ENCODE peak calls at places on chromosomes 1 and 21, in seven cellular contexts. G is HCT116; O is thyroid gland; U is foreskin keratinocyte; K is left ventricle myocardium inferior; M is A549; X is CD4-positive, CD25-positive, alpha-beta regulatory T cell. W is an unnamed sample.
A peak's percentile ranks its signal among the peaks of the same experiment; 100 is the strongest.

GRCh38 chr1:8970870-8971337 is 25.2 kb downstream of the CA6 start:
- DNase-seq in G (no peak), O (no peak), U (no peak), K (no peak), M (no peak), X (no peak), W (no peak)

GRCh38 chr1:227900571-227901051 is 47.1 kb downstream of the WNT9A start:
- DNase-seq in G (no peak), O (no peak), U (no peak), K (peak; percentile 2), M (no peak), X (no peak), W (no peak)

GRCh38 chr1:70194601-70195000 is 10.8 kb downstream of the LRRC40 start:
- DNase-seq in G (no peak), O (no peak), U (no peak), K (no peak), M (no peak), X (no peak), W (no peak)

GRCh38 chr21:36678538-36678937 is 20.4 kb upstream of the SIM2 start:
- DNase-seq in G (no peak), O (no peak), U (no peak), K (no peak), M (no peak), X (no peak), W (no peak)

GRCh38 chr1:11882814-11883538 is 24.2 kb upstream of the NPPB start:
- DNase-seq in G (no peak), O (peak; percentile 31), U (no peak), K (peak; percentile 90), M (no peak), X (no peak), W (no peak)

GRCh38 chr1:21597754-21598153 is 71.4 kb downstream of the RAP1GAP start:
- DNase-seq in G (no peak), O (no peak), U (no peak), K (no peak), M (no peak), X (no peak), W (no peak)

GRCh38 chr1:161908264-161908663 is 115.4 kb downstream of the OLFML2B start:
- DNase-seq in G (no peak), O (no peak), U (no peak), K (no peak), M (no peak), X (no peak), W (no peak)

GRCh38 chr1:41387667-41388091 is 26.4 kb downstream of the FOXO6 start:
- DNase-seq in G (no peak), O (peak; percentile 94), U (no peak), K (peak; percentile 87), M (no peak), X (no peak), W (peak; percentile 66)

GRCh38 chr1:99207216-99207615 is 57.1 kb upstream of the PLPPR4 start:
- DNase-seq in G (no peak), O (no peak), U (no peak), K (no peak), M (no peak), X (no peak), W (no peak)

GRCh38 chr1:55443175-55443933 is 228.2 kb upstream of the USP24 start:
- DNase-seq in G (peak; percentile 60), O (peak; percentile 36), U (peak; percentile 52), K (peak; percentile 72), M (peak; percentile 33), X (no peak), W (no peak)

GRCh38 chr1:150186789-150187559 is 37.3 kb downstream of the PLEKHO1 start:
- DNase-seq in G (peak; percentile 38), O (no peak), U (peak; percentile 54), K (no peak), M (peak; percentile 53), X (peak; percentile 5), W (no peak)

GRCh38 chr1:2802421-2802961 is 998 bp upstream of the TTC34 start:
- DNase-seq in G (no peak), O (no peak), U (no peak), K (no peak), M (no peak), X (no peak), W (no peak)

GRCh38 chr1:11792106-11792505 is 13.7 kb downstream of the MTHFR start:
- DNase-seq in G (no peak), O (no peak), U (no peak), K (peak; percentile 69), M (no peak), X (no peak), W (no peak)

GRCh38 chr21:46066843-46067331 is 31.0 kb upstream of the COL6A2 start:
- DNase-seq in G (no peak), O (no peak), U (no peak), K (peak; percentile 70), M (no peak), X (no peak), W (no peak)

GRCh38 chr1:238281418-238281817 is 390.7 kb upstream of the ZP4 start:
- DNase-seq in G (no peak), O (no peak), U (peak; percentile 3), K (no peak), M (no peak), X (no peak), W (no peak)

GRCh38 chr1:167517535-167518330 is 596 bp downstream of the CD247 start:
- DNase-seq in G (no peak), O (no peak), U (no peak), K (no peak), M (no peak), X (peak; percentile 78), W (no peak)

GRCh38 chr1:167514278-167514677 is 4.1 kb downstream of the CD247 start:
- DNase-seq in G (no peak), O (no peak), U (no peak), K (no peak), M (no peak), X (no peak), W (no peak)

GRCh38 chr1:167516404-167517388 is 1.6 kb downstream of the CD247 start:
- DNase-seq in G (no peak), O (no peak), U (no peak), K (no peak), M (no peak), X (peak; percentile 23), W (no peak)

GRCh38 chr1:167515893-167516321 is 2.4 kb downstream of the CD247 start:
- DNase-seq in G (no peak), O (no peak), U (no peak), K (no peak), M (no peak), X (no peak), W (no peak)

GRCh38 chr1:167515461-167515860 is 2.9 kb downstream of the CD247 start:
- DNase-seq in G (no peak), O (no peak), U (no peak), K (no peak), M (no peak), X (no peak), W (no peak)
- H3K4me1 ChIP-seq in G (no peaks in the 10 kb centered on the region), O (no peaks in the 10 kb centered on the region), U (no peaks in the 10 kb centered on the region), K (no peaks in the 10 kb centered on the region), M (no peaks in the 10 kb centered on the region), X (peaks cover 78% of the 10 kb centered on the region), W (no peaks in the 10 kb centered on the region)

GRCh38 chr1:26337206-26337535 is 16.8 kb downstream of the CRYBG2 start:
- DNase-seq in G (no peak), O (no peak), U (no peak), K (no peak), M (no peak), X (no peak), W (no peak)
- H3K27ac ChIP-seq in G (peak overlapping the region; percentile 54), O (no peak overlapping the region), U (no peak overlapping the region), K (no peak overlapping the region), M (peak overlapping the region; percentile 66), X (no peak overlapping the region), W (no peak overlapping the region)

GRCh38 chr1:114756949-114757454 is 782 bp downstream of the CSDE1 start:
- DNase-seq in G (no peak), O (peak; percentile 23), U (peak; percentile 47), K (peak; percentile 18), M (peak; percentile 18), X (peak; percentile 3), W (no peak)
- H3K4me1 ChIP-seq in G (peaks cover 28% of the 10 kb centered on the region), O (peaks cover 21% of the 10 kb centered on the region), U (peaks cover 26% of the 10 kb centered on the region), K (peaks cover 64% of the 10 kb centered on the region), M (peaks cover 29% of the 10 kb centered on the region), X (peaks cover 58% of the 10 kb centered on the region), W (no peaks in the 10 kb centered on the region)

DNA sequence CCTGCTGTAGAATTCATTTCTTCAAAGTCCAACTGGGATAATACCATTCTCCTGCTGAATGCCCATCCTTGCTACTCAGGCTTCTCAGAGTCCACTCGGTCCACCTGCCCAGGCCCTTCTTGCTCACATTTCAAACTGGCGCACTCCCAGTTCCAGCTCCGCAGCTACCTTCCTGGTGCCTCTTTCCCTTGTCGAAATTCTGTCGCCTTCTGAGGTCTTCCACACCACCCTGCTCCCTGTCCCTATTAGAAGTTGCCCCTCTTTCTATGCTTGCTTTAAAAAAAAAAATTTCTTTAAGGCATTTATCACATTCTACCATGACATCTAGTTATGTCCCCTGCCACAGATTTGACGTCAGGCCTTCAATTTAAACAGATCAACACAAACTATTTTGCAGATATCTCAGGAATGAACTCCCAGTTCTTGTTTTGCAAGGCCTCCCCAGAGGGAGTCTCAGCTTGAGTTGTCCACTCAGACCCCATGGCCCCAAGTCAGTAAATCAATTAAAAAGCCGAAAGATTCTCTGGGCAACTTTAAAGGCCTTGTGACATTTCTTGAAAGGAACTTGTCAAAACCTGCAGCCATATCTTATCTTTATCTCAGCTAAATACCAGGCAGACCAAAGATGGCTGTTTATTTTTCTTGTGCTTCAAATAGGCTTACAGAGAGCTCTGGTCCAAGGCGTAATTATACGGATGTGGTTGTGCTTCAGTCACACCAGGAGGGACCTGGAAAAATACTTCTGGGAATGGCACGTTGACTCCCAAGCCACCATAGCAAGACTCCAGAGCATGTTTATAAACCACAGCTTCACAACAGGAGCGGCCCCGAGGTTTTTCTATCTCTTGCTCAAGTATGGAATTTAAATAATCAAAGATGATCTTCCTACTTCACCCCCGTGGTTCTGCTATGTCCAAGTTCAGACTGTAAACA is 2.2 kb downstream of the FAM89A start:
- DNase-seq in G (no peak), O (no peak), U (no peak), K (no peak), M (no peak), X (no peak), W (no peak)
- H3K27ac ChIP-seq in G (no peak overlapping the region), O (no peak overlapping the region), U (no peak overlapping the region), K (no peak overlapping the region), M (no peak overlapping the region), X (no peak overlapping the region), W (no peak overlapping the region)

W was measured in iPS DF 6.9.